ENCODE peak calls at places on chromosomes 12 and 14, in five cellular contexts. X is activated CD4-positive, alpha-beta memory T cell treated with anti-CD3 and anti-CD28 coated beads, Interleukin-2, amount 10 ng/mL, durations not matched to agents 7 days and 5 days; J is hypothalamus; V is IMR-90; M is HCEC 1CT. A is an unnamed sample.

GRCh38 chr12:52019123-52019770 is 12.5 kb downstream of the TAMALIN start:
- DNase-seq in X (no peak), J (no peak), V (no peak), M (no peak), A (no peak)

GRCh38 chr14:29168149-29168548 is 401.6 kb downstream of the FOXG1 start:
- DNase-seq in X (no peak), J (no peak), V (no peak), M (no peak), A (no peak)

GRCh38 chr14:94395306-94395899 is 7.0 kb upstream of the SERPINA1 start:
- DNase-seq in X (no peak), J (no peak), V (no peak), M (no peak), A (no peak)

GRCh38 chr14:56170877-56171422 is 52.7 kb downstream of the PELI2 start:
- DNase-seq in X (no peak), J (no peak), V (no peak), M (no peak), A (no peak)

GRCh38 chr14:105646175-105646574 is 119.8 kb downstream of the TMEM121 start:
- DNase-seq in X (no peak), J (no peak), V (no peak), M (no peak), A (no peak)

GRCh38 chr12:114655934-114656697 is 27.9 kb downstream of the TBX3 start:
- DNase-seq in X (no peak), J (no peak), V (peak), M (peak), A (peak)

GRCh38 chr12:7176595-7176994 is 12.9 kb upstream of the PEX5 start:
- DNase-seq in X (no peak), J (no peak), V (no peak), M (no peak), A (no peak)

GRCh38 chr14:31029016-31029970 is 3.1 kb upstream of the STRN3 start:
- DNase-seq in X (no peak), J (no peak), V (no peak), M (no peak), A (no peak)

GRCh38 chr12:50081096-50081808 is 3.9 kb upstream of the SMARCD1 start:
- DNase-seq in X (no peak), J (no peak), V (no peak), M (no peak), A (no peak)

GRCh38 chr14:89853976-89854693 is 100.4 kb downstream of the EFCAB11 start:
- DNase-seq in X (no peak), J (no peak), V (no peak), M (no peak), A (no peak)

GRCh38 chr12:64650762-64651161 is 40.5 kb downstream of the RASSF3 start:
- DNase-seq in X (no peak), J (no peak), V (peak), M (peak), A (no peak)

GRCh38 chr14:90803249-90803648 is 13.0 kb downstream of the TTC7B start:
- DNase-seq in X (no peak), J (no peak), V (no peak), M (no peak), A (no peak)

GRCh38 chr12:120470150-120470817 is 736 bp upstream of the SRSF9 start:
- DNase-seq in X (no peak), J (no peak), V (peak), M (no peak), A (no peak)

GRCh38 chr12:108759914-108760313 is 28.6 kb upstream of the CORO1C start:
- DNase-seq in X (no peak), J (no peak), V (no peak), M (no peak), A (no peak)

GRCh38 chr12:128639089-128639488 is 184.7 kb downstream of the SLC15A4 start:
- DNase-seq in X (no peak), J (no peak), V (no peak), M (no peak), A (no peak)

GRCh38 chr12:128606970-128607369 is 216.8 kb downstream of the SLC15A4 start:
- DNase-seq in X (no peak), J (no peak), V (no peak), M (no peak), A (no peak)

GRCh38 chr12:16165506-16165905 is 112.0 kb downstream of the SLC15A5 start:
- DNase-seq in X (no peak), J (no peak), V (peak), M (peak), A (peak)

GRCh38 chr14:88559852-88560251 is 3.0 kb upstream of the ZC3H14 start:
- DNase-seq in X (no peak), J (no peak), V (peak), M (peak), A (peak)

GRCh38 chr12:121534495-121535148 is 46.2 kb downstream of the KDM2B start:
- DNase-seq in X (peak), J (no peak), V (no peak), M (no peak), A (no peak)

GRCh38 chr12:49568442-49568776 is 467 bp upstream of the MCRS1 start:
- DNase-seq in X (no peak), J (no peak), V (no peak), M (no peak), A (no peak)

GRCh38 chr14:60753264-60754126 is 18.9 kb downstream of the MNAT1 start:
- DNase-seq in X (peak), J (no peak), V (peak), M (no peak), A (peak)

GRCh38 chr12:46523863-46524770 is 151.5 kb upstream of the SLC38A2 start:
- DNase-seq in X (peak), J (no peak), V (peak), M (peak), A (peak)

GRCh38 chr14:105322791-105323556 is 8.4 kb downstream of the PACS2 start:
- DNase-seq in X (no peak), J (no peak), V (no peak), M (no peak), A (no peak)

GRCh38 chr12:56987011-56987410 is 19.3 kb downstream of the ZBTB39 start:
- DNase-seq in X (no peak), J (no peak), V (no peak), M (no peak), A (no peak)

GRCh38 chr12:73076760-73077159 is 804.6 kb downstream of the TRHDE start:
- DNase-seq in X (no peak), J (no peak), V (no peak), M (no peak), A (no peak)

GRCh38 chr12:121580959-121581680 is at the start of gene KDM2B:
- DNase-seq in X (peak), J (peak), V (peak), M (peak), A (peak)

GRCh38 chr14:100610511-100611217 is 23.4 kb upstream of the BEGAIN start:
- DNase-seq in X (no peak), J (no peak), V (peak), M (peak), A (peak)

GRCh38 chr14:64137657-64138290 is 156.4 kb downstream of the ESR2 start:
- DNase-seq in X (no peak), J (no peak), V (peak), M (peak), A (no peak)

GRCh38 chr14:35235840-35236239 is 56.3 kb upstream of the PSMA6 start:
- DNase-seq in X (no peak), J (no peak), V (no peak), M (no peak), A (no peak)

GRCh38 chr14:80946797-80947196 is 5.3 kb upstream of the CEP128 start:
- DNase-seq in X (no peak), J (no peak), V (no peak), M (no peak), A (no peak)

GRCh38 chr12:14567311-14568195 is at the start of gene PLBD1:
- DNase-seq in X (no peak), J (no peak), V (no peak), M (no peak), A (no peak)

GRCh38 chr12:48980953-48981756 is 3.0 kb downstream of the WNT1 start:
- DNase-seq in X (peak), J (no peak), V (peak), M (no peak), A (no peak)

GRCh38 chr12:52307836-52308806 is 13.1 kb downstream of the KRT83 start:
- DNase-seq in X (peak), J (peak), V (peak), M (no peak), A (peak)

GRCh38 chr12:71661977-71662522 is 1.6 kb downstream of the ZFC3H1 start:
- DNase-seq in X (no peak), J (no peak), V (peak), M (peak), A (no peak)

GRCh38 chr14:39673141-39674133 is 241.2 kb upstream of the FBXO33 start:
- DNase-seq in X (no peak), J (no peak), V (no peak), M (no peak), A (no peak)

GRCh38 chr14:62301911-62302310 is 539.7 kb downstream of the SNAPC1 start:
- DNase-seq in X (no peak), J (no peak), V (peak), M (peak), A (no peak)

GRCh38 chr14:102827716-102828115 is 50.5 kb downstream of the TRAF3 start:
- DNase-seq in X (no peak), J (no peak), V (peak), M (no peak), A (no peak)

GRCh38 chr12:7108042-7108927 is 729 bp downstream of the C1RL start:
- DNase-seq in X (peak), J (no peak), V (peak), M (peak), A (peak)

A was measured in LHCN-M2.